ENCODE peak calls at places on chromosomes 12 and 14, in five cellular contexts. One of them, this sample, is unnamed.

GRCh38 chr14:65751510-65751909 is 339.0 kb downstream of the FUT8 start:
- DNase-seq in K562: no peak
- DNase-seq in HepG2: no peak
- DNase-seq in GM12878: no peak
- DNase-seq in H1: no peak
- DNase-seq in this sample: no peak

GRCh38 chr12:124497658-124498057 is 69.8 kb downstream of the NCOR2 start:
- DNase-seq in H1: no peak
- DNase-seq in GM12878: no peak
- DNase-seq in HepG2: no peak
- DNase-seq in K562: no peak
- DNase-seq in this sample: no peak

GRCh38 chr14:64549805-64550538 is at the start of gene PPP1R36:
- DNase-seq in HepG2: no peak
- DNase-seq in GM12878: no peak
- DNase-seq in H1: no peak
- DNase-seq in K562: peak; percentile 5
- DNase-seq in this sample: no peak

GRCh38 chr14:39365354-39365753 is 66.9 kb downstream of the FBXO33 start:
- DNase-seq in HepG2: no peak
- DNase-seq in H1: no peak
- DNase-seq in K562: no peak
- DNase-seq in GM12878: no peak
- DNase-seq in this sample: no peak

GRCh38 chr14:31926123-31926522 is 151.0 kb upstream of the ARHGAP5 start:
- DNase-seq in H1: no peak
- DNase-seq in GM12878: no peak
- DNase-seq in K562: peak; percentile 40
- DNase-seq in HepG2: peak; percentile 87
- DNase-seq in this sample: peak; percentile 59

GRCh38 chr14:96793547-96793946 is 3.6 kb upstream of the VRK1 start:
- DNase-seq in HepG2: no peak
- DNase-seq in GM12878: no peak
- DNase-seq in H1: no peak
- DNase-seq in K562: no peak
- DNase-seq in this sample: no peak

GRCh38 chr14:68231832-68232642 is 412.5 kb downstream of the RAD51B start:
- DNase-seq in H1: no peak
- DNase-seq in K562: no peak
- DNase-seq in HepG2: no peak
- DNase-seq in GM12878: no peak
- DNase-seq in this sample: no peak

GRCh38 chr12:62466596-62467411 is at the start of gene MON2:
- DNase-seq in HepG2: peak; percentile 73
- DNase-seq in K562: peak; percentile 92
- DNase-seq in H1: no peak
- DNase-seq in GM12878: peak; percentile 41
- DNase-seq in this sample: peak; percentile 89

GRCh38 chr14:23984891-23985607 is 3.7 kb upstream of the DHRS4L2 start:
- DNase-seq in K562: no peak
- DNase-seq in GM12878: no peak
- DNase-seq in H1: no peak
- DNase-seq in HepG2: peak; percentile 36
- DNase-seq in this sample: peak; percentile 70

GRCh38 chr12:79983969-79984629 is 49.2 kb upstream of the PPP1R12A start:
- DNase-seq in GM12878: no peak
- DNase-seq in K562: no peak
- DNase-seq in HepG2: no peak
- DNase-seq in H1: no peak
- DNase-seq in this sample: peak; percentile 9

GRCh38 chr12:28313631-28314030 is 123.4 kb downstream of the CCDC91 start:
- DNase-seq in H1: no peak
- DNase-seq in K562: peak; percentile 21
- DNase-seq in GM12878: no peak
- DNase-seq in HepG2: no peak
- DNase-seq in this sample: no peak
- TF ChIP-seq CEBPB in H1: no peak
- TF ChIP-seq CEBPB in K562: no peak
- TF ChIP-seq CEBPB in GM12878: no peak
- TF ChIP-seq CEBPB in HepG2: no peak
- TF ChIP-seq CEBPB in this sample: no peak

DNA sequence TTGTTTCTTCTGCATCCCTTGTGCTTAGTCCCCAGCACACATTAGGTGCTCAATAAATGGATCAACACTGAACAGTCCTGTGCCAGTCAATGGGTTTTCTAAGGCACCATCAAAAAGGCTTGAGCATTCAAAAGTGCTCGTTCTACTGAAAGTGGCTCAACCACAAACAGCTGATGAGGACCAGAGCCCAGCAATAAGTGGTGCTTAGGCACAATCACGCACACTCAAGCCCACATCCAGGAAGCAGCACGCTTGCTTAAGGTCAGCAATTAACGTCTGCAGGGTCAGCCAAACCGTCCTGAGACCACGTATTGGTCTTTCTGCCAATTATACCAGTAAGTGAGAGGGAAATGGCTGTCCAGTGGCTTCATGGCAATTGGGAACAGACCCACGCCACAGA is 56.5 kb downstream of the PRIMA1 start:
- DNase-seq in K562: no peak
- DNase-seq in HepG2: no peak
- DNase-seq in H1: no peak
- DNase-seq in GM12878: no peak
- DNase-seq in this sample: no peak
- TF ChIP-seq EP300 in K562: no peak
- TF ChIP-seq EP300 in HepG2: no peak
- TF ChIP-seq EP300 in H1: no peak
- TF ChIP-seq EP300 in GM12878: no peak
- TF ChIP-seq EP300 in this sample: no peak

GRCh38 chr12:32106153-32106516 is 512 bp upstream of the BICD1 start:
- DNase-seq in GM12878: no peak
- DNase-seq in H1: no peak
- DNase-seq in HepG2: no peak
- DNase-seq in K562: no peak
- DNase-seq in this sample: no peak

GRCh38 chr12:32110417-32110816 is 3.8 kb downstream of the BICD1 start:
- DNase-seq in H1: no peak
- DNase-seq in GM12878: no peak
- DNase-seq in K562: no peak
- DNase-seq in HepG2: no peak
- DNase-seq in this sample: no peak

GRCh38 chr12:32106517-32107366 is at the start of gene BICD1:
- DNase-seq in HepG2: peak; percentile 68
- DNase-seq in K562: peak; percentile 92
- DNase-seq in GM12878: peak; percentile 32
- DNase-seq in H1: peak; percentile 39
- DNase-seq in this sample: peak; percentile 75

GRCh38 chr12:32108829-32109228 is 2.2 kb downstream of the BICD1 start:
- DNase-seq in HepG2: no peak
- DNase-seq in H1: no peak
- DNase-seq in K562: no peak
- DNase-seq in GM12878: no peak
- DNase-seq in this sample: no peak

GRCh38 chr12:32107376-32108267 is 975 bp downstream of the BICD1 start:
- DNase-seq in H1: no peak
- DNase-seq in K562: peak; percentile 56
- DNase-seq in HepG2: peak; percentile 11
- DNase-seq in GM12878: no peak
- DNase-seq in this sample: peak; percentile 45
- TF ChIP-seq CEBPB in H1: no peak
- TF ChIP-seq CEBPB in K562: no peak
- TF ChIP-seq CEBPB in HepG2: no peak
- TF ChIP-seq CEBPB in GM12878: no peak
- TF ChIP-seq CEBPB in this sample: no peak

DNA sequence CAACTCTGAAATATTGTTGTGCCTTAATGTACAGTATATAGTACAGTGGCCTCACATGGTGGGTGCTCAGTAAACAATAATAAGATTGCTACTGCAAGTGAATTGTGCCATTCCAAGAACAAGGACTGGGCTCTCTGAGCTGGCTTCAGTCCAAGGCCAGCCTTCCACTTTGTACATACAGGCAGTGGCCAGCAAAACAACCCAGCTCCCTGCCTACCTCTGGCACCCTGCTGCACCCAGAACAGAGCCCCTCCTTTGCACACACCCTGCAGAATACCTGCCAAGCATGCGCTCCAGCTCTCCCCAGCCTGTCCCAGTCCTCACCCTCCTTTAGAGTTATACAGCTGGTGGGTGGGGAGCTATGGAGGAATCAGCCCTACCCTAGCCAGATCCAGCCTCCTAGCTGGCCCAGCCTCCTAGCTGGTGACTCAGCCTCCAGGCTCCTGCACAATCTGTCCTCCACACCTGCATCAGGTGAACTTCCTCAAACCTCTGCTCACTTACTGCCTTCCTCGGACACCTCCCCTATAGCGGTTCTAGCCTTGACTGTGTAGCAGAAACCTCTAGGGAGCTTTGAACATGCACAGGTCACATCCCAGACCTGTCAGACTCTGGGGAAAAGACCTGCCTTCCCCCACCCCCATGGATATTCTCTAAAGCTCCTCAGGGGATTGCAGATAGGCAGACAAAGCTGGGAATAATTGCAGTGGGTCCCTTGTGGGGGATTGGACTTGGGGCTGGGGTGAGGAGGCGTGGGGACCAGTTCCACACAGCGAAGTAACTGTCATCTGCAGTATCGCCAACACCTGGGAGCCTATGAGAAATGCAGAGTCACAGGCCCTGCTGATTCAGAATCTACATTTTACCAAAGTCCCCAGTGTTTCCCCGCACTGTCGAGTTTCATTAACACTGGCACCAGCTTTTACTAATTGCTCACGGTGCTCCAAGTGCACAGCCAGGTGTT is 17.9 kb downstream of the ZDHHC22 start:
- DNase-seq in H1: no peak
- DNase-seq in HepG2: no peak
- DNase-seq in K562: peak; percentile 30
- DNase-seq in GM12878: no peak
- DNase-seq in this sample: no peak
- TF ChIP-seq EP300 in H1: no peak
- TF ChIP-seq EP300 in HepG2: no peak
- TF ChIP-seq EP300 in K562: no peak
- TF ChIP-seq EP300 in GM12878: no peak
- TF ChIP-seq EP300 in this sample: no peak

GRCh38 chr12:16531623-16532022 is 74.3 kb downstream of the LMO3 start:
- DNase-seq in H1: no peak
- DNase-seq in GM12878: no peak
- DNase-seq in HepG2: no peak
- DNase-seq in K562: no peak
- DNase-seq in this sample: no peak

GRCh38 chr12:16523570-16524331 is 82.2 kb downstream of the LMO3 start:
- DNase-seq in HepG2: no peak
- DNase-seq in K562: no peak
- DNase-seq in H1: no peak
- DNase-seq in GM12878: no peak
- DNase-seq in this sample: no peak

GRCh38 chr12:16524378-16524777 is 81.6 kb downstream of the LMO3 start:
- DNase-seq in H1: no peak
- DNase-seq in GM12878: no peak
- DNase-seq in HepG2: no peak
- DNase-seq in K562: no peak
- DNase-seq in this sample: no peak

GRCh38 chr12:16530268-16530865 is 75.6 kb downstream of the LMO3 start:
- DNase-seq in HepG2: no peak
- DNase-seq in H1: no peak
- DNase-seq in GM12878: no peak
- DNase-seq in K562: no peak
- DNase-seq in this sample: no peak

GRCh38 chr12:16526693-16527092 is 79.3 kb downstream of the LMO3 start:
- DNase-seq in H1: no peak
- DNase-seq in K562: no peak
- DNase-seq in HepG2: no peak
- DNase-seq in GM12878: no peak
- DNase-seq in this sample: peak; percentile 17
- TF ChIP-seq CEBPB in H1: no peak
- TF ChIP-seq CEBPB in K562: no peak
- TF ChIP-seq CEBPB in HepG2: no peak
- TF ChIP-seq CEBPB in GM12878: no peak
- TF ChIP-seq CEBPB in this sample: no peak

GRCh38 chr12:106840217-106840616 is 65.7 kb downstream of the RIC8B start:
- DNase-seq in GM12878: no peak
- DNase-seq in HepG2: peak; percentile 65
- DNase-seq in K562: peak; percentile 82
- DNase-seq in H1: no peak
- DNase-seq in this sample: peak; percentile 25
- TF ChIP-seq EP300 in GM12878: no peak
- TF ChIP-seq EP300 in HepG2: no peak
- TF ChIP-seq EP300 in K562: peak; percentile 28
- TF ChIP-seq EP300 in H1: no peak
- TF ChIP-seq EP300 in this sample: peak; percentile 38

GRCh38 chr14:54653764-54654469 is 87.0 kb downstream of the SAMD4A start:
- DNase-seq in H1: no peak
- DNase-seq in GM12878: no peak
- DNase-seq in K562: no peak
- DNase-seq in HepG2: peak; percentile 85
- DNase-seq in this sample: peak; percentile 19
- TF ChIP-seq CEBPB in H1: no peak
- TF ChIP-seq CEBPB in GM12878: no peak
- TF ChIP-seq CEBPB in K562: no peak
- TF ChIP-seq CEBPB in HepG2: peak; percentile 31
- TF ChIP-seq CEBPB in this sample: no peak

DNA sequence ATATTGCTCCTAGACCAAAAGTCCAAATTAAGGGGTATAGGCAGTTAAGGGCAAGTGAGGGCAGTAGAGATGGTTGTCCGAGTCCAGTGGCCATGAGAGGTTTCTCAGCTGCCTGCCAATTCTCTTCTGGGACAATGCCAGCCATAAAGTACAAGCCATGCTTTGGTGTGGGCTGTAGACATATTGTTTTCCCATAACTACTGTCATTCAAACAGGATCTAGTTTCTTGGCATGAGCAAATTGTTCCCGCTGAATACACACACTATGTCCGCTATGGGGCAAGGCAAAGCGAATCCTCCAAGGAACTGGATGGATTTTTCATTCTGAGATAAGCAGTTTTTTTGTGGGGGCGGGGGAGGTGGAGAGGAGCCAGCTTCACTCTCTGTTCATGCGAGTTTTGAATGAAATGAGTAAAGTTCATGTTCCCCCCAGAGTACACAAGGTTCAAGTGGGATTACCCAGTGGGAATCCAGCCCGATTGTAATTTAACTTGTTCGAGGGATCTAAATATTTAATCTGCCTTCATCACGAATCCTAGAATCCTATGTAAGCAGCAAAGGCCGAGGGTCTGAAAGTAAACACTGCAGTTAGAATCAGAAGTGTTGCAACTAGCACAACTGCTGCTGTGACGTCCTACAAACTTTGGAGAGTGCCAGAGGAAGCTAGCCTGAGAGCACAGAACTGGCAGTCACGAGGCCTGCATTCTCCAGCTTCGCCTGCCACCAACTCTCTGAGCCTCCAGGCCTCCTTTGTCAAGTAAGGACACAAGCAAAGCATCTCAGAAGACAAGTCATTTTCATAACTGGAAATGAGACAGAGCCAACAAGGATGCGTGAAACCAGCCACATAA is 137.0 kb downstream of the CRADD start:
- DNase-seq in H1: no peak
- DNase-seq in GM12878: no peak
- DNase-seq in HepG2: peak; percentile 43
- DNase-seq in K562: peak; percentile 40
- DNase-seq in this sample: no peak
- TF ChIP-seq EP300 in H1: no peak
- TF ChIP-seq EP300 in GM12878: no peak
- TF ChIP-seq EP300 in HepG2: no peak
- TF ChIP-seq EP300 in K562: no peak
- TF ChIP-seq EP300 in this sample: no peak

GRCh38 chr12:120669055-120669828 is 17.7 kb upstream of the MLEC start:
- DNase-seq in H1: no peak
- DNase-seq in GM12878: peak; percentile 79
- DNase-seq in K562: no peak
- DNase-seq in HepG2: no peak
- DNase-seq in this sample: no peak
- TF ChIP-seq CEBPB in H1: no peak
- TF ChIP-seq CEBPB in GM12878: no peak
- TF ChIP-seq CEBPB in K562: no peak
- TF ChIP-seq CEBPB in HepG2: no peak
- TF ChIP-seq CEBPB in this sample: no peak

This sample was measured in A549.